ENCODE peak calls at places on chromosomes 1 and 21, in four cellular contexts. T is stromal cell of bone marrow, Q is NCI-H1105, A is endothelial cell. B is an unnamed sample.

GRCh38 chr21:43021756-43022600 is 47.6 kb downstream of the PKNOX1 start:
- DNase-seq in T (no peak), Q (no peak), A (no peak), B (no peak)

GRCh38 chr1:110200666-110201065 is 9.4 kb upstream of the KCNC4 start:
- DNase-seq in T (no peak), Q (no peak), A (no peak), B (no peak)

GRCh38 chr1:228400237-228400651 is 6.4 kb downstream of the TRIM11 start:
- DNase-seq in T (no peak), Q (no peak), A (no peak), B (no peak)

GRCh38 chr1:40076895-40077312 is 20.1 kb downstream of the PPT1 start:
- DNase-seq in T (peak), Q (no peak), A (no peak), B (no peak)

GRCh38 chr1:7101187-7101586 is 315.9 kb downstream of the CAMTA1 start:
- DNase-seq in T (no peak), Q (no peak), A (no peak), B (no peak)

GRCh38 chr1:228058981-228059535 is 23.4 kb upstream of the ARF1 start:
- DNase-seq in T (no peak), Q (no peak), A (no peak), B (no peak)

GRCh38 chr1:206723500-206724472 is 39.1 kb downstream of the MAPKAPK2 start:
- DNase-seq in T (peak), Q (no peak), A (no peak), B (no peak)

GRCh38 chr21:44844256-44844655 is 26.4 kb upstream of the SUMO3 start:
- DNase-seq in T (no peak), Q (no peak), A (no peak), B (peak)

GRCh38 chr21:32888971-32889370 is 117.4 kb upstream of the PAXBP1 start:
- DNase-seq in T (no peak), Q (no peak), A (no peak), B (no peak)

GRCh38 chr1:197463142-197463541 is 195.1 kb downstream of the CRB1 start:
- DNase-seq in T (no peak), Q (no peak), A (no peak), B (no peak)

GRCh38 chr1:172167801-172168596 is 252.5 kb upstream of the C1orf105 start:
- DNase-seq in T (peak), Q (no peak), A (no peak), B (no peak)

GRCh38 chr1:233972951-233973635 is 68.6 kb downstream of the SLC35F3 start:
- DNase-seq in T (no peak), Q (no peak), A (no peak), B (no peak)

GRCh38 chr1:222522105-222522915 is 25.6 kb downstream of the HHIPL2 start:
- DNase-seq in T (no peak), Q (no peak), A (no peak), B (no peak)

GRCh38 chr1:65068202-65069011 is 79.6 kb upstream of the AK4 start:
- DNase-seq in T (peak), Q (no peak), A (no peak), B (no peak)

B was measured in ecto neural progenitor cell.